ENCODE peak calls at places on chromosomes 16 and 17, in ten cellular contexts. D is CD8-positive, alpha-beta T cell; C is HTR-8/SVneo; U is stimulated activated CD8-positive, alpha-beta memory T cell treated with anti-CD3 and anti-CD28 coated beads, Interleukin-7, amount 100 ng/mL, for 48 hours; M is T-helper 22 cell; I is AG10803; K is endodermal cell; W is heart right ventricle; Y is occipital lobe; F is posterior cingulate gyrus. J is an unnamed sample.

GRCh38 chr16:49277766-49278566 is 3.7 kb downstream of the CBLN1 start:
- DNase-seq in D (no peak), C (no peak), U (no peak), M (no peak), I (no peak), K (peak), W (no peak), Y (no peak), F (no peak), J (peak)

GRCh38 chr17:33200116-33200515 is 93.0 kb downstream of the ASIC2 start:
- DNase-seq in D (no peak), C (no peak), U (no peak), M (no peak), I (peak), K (peak), W (no peak), Y (no peak), F (no peak), J (no peak)

GRCh38 chr16:77282345-77282744 is 83.1 kb downstream of the SYCE1L start:
- DNase-seq in D (no peak), C (no peak), U (no peak), M (no peak), I (no peak), K (no peak), W (no peak), Y (no peak), F (no peak), J (no peak)

GRCh38 chr17:79851461-79851817 is 12.2 kb upstream of the CBX4 start:
- DNase-seq in D (no peak), C (no peak), U (no peak), M (no peak), I (no peak), K (no peak), W (no peak), Y (no peak), F (no peak), J (no peak)

GRCh38 chr16:85902366-85903155 is 3.6 kb downstream of the IRF8 start:
- DNase-seq in D (peak), C (no peak), U (peak), M (no peak), I (no peak), K (peak), W (no peak), Y (no peak), F (peak), J (peak)

GRCh38 chr16:87344931-87345631 is 27.9 kb upstream of the C16orf95 start:
- DNase-seq in D (peak), C (no peak), U (peak), M (peak), I (no peak), K (no peak), W (peak), Y (no peak), F (no peak), J (peak)

GRCh38 chr16:57994778-57995177 is 5.7 kb downstream of the ZNF319 start:
- DNase-seq in D (peak), C (no peak), U (no peak), M (no peak), I (peak), K (peak), W (peak), Y (no peak), F (peak), J (peak)

GRCh38 chr16:85812031-85812807 is 12.7 kb downstream of the COX4I1 start:
- DNase-seq in D (no peak), C (no peak), U (no peak), M (no peak), I (no peak), K (no peak), W (no peak), Y (no peak), F (no peak), J (no peak)

GRCh38 chr17:28230011-28230410 is 89.0 kb upstream of the TMEM97 start:
- DNase-seq in D (no peak), C (no peak), U (no peak), M (no peak), I (no peak), K (peak), W (no peak), Y (no peak), F (peak), J (no peak)

GRCh38 chr17:75876938-75877751 is 1.2 kb downstream of the TRIM47 start:
- DNase-seq in D (no peak), C (peak), U (no peak), M (no peak), I (peak), K (peak), W (peak), Y (peak), F (peak), J (peak)

GRCh38 chr16:58393138-58393504 is 850 bp downstream of the GINS3 start:
- DNase-seq in D (no peak), C (peak), U (no peak), M (no peak), I (peak), K (no peak), W (no peak), Y (no peak), F (no peak), J (peak)

GRCh38 chr17:81734405-81735055 is 22.4 kb downstream of the SLC25A10 start:
- DNase-seq in D (no peak), C (no peak), U (no peak), M (no peak), I (no peak), K (peak), W (no peak), Y (no peak), F (no peak), J (no peak)

GRCh38 chr17:19904412-19904811 is 36.7 kb upstream of the ULK2 start:
- DNase-seq in D (no peak), C (no peak), U (no peak), M (no peak), I (peak), K (no peak), W (no peak), Y (no peak), F (no peak), J (no peak)

GRCh38 chr17:76261421-76262215 is 3.5 kb upstream of the UBALD2 start:
- DNase-seq in D (no peak), C (no peak), U (no peak), M (no peak), I (no peak), K (no peak), W (no peak), Y (peak), F (peak), J (no peak)

GRCh38 chr17:53004902-53005301 is 817.8 kb upstream of the KIF2B start:
- DNase-seq in D (no peak), C (no peak), U (no peak), M (no peak), I (no peak), K (no peak), W (no peak), Y (no peak), F (no peak), J (no peak)

GRCh38 chr17:76495663-76496400 is 5.4 kb downstream of the RHBDF2 start:
- DNase-seq in D (no peak), C (no peak), U (no peak), M (no peak), I (no peak), K (no peak), W (no peak), Y (no peak), F (no peak), J (no peak)

GRCh38 chr16:51440096-51440495 is 289.0 kb upstream of the SALL1 start:
- DNase-seq in D (no peak), C (no peak), U (no peak), M (no peak), I (peak), K (no peak), W (no peak), Y (no peak), F (no peak), J (peak)

GRCh38 chr17:67212231-67212630 is 32.8 kb downstream of the HELZ start:
- DNase-seq in D (no peak), C (no peak), U (no peak), M (no peak), I (peak), K (no peak), W (no peak), Y (no peak), F (no peak), J (no peak)

GRCh38 chr17:15409721-15410247 is 57.6 kb downstream of the CDRT4 start:
- DNase-seq in D (no peak), C (peak), U (no peak), M (no peak), I (peak), K (no peak), W (no peak), Y (no peak), F (no peak), J (no peak)

GRCh38 chr17:44361292-44362055 is 2.2 kb downstream of the FAM171A2 start:
- DNase-seq in D (no peak), C (no peak), U (no peak), M (no peak), I (no peak), K (peak), W (no peak), Y (no peak), F (peak), J (no peak)

GRCh38 chr17:57599271-57600045 is 145.6 kb downstream of the CCDC182 start:
- DNase-seq in D (peak), C (no peak), U (no peak), M (no peak), I (no peak), K (no peak), W (no peak), Y (no peak), F (peak), J (no peak)

J was measured in cerebellar cortex.